ENCODE peak calls at places on chromosomes 5 and 9, in eight cellular contexts. O, P, V, H, Q, S, F and C are unnamed samples.

GRCh38 chr5:36181709-36182262 is 29.9 kb downstream of the SKP2 start:
- DNase-seq in H (no peak), Q (no peak), V (no peak), P (no peak), F (no peak), S (no peak), O (no peak), C (no peak)

GRCh38 chr5:52840286-52841050 is 52.8 kb downstream of the ITGA1 start:
- DNase-seq in O (no peak), H (no peak), V (no peak), Q (no peak), P (no peak), S (no peak), F (peak), C (no peak)

GRCh38 chr5:165242701-165243100 is 1737.3 kb downstream of the MAT2B start:
- DNase-seq in H (no peak), F (no peak), P (no peak), V (peak), Q (no peak), S (no peak), O (no peak), C (no peak)

GRCh38 chr5:124583469-124584350 is 162.7 kb downstream of the ZNF608 start:
- DNase-seq in H (peak), P (no peak), V (peak), S (peak), Q (peak), O (no peak), F (no peak), C (peak)

GRCh38 chr5:176578391-176578808 is 29.3 kb downstream of the CDHR2 start:
- DNase-seq in Q (peak), H (peak), F (no peak), P (peak), V (peak), O (no peak), S (peak), C (peak)

GRCh38 chr9:35935755-35936509 is 22.0 kb downstream of the OR2S2 start:
- DNase-seq in V (peak), O (no peak), F (no peak), S (peak), H (peak), Q (no peak), P (no peak), C (no peak)

GRCh38 chr5:173941102-173941501 is 47.9 kb upstream of the C5orf47 start:
- DNase-seq in Q (no peak), P (no peak), H (no peak), S (no peak), F (no peak), V (no peak), O (no peak), C (no peak)

GRCh38 chr5:143341807-143342570 is 61.5 kb downstream of the NR3C1 start:
- DNase-seq in H (peak), P (no peak), S (peak), V (peak), F (no peak), O (no peak), Q (peak), C (peak)

GRCh38 chr9:113580041-113580953 is 116.8 kb downstream of the RGS3 start:
- DNase-seq in P (peak), H (no peak), V (peak), S (peak), F (peak), O (peak), Q (peak), C (no peak)

GRCh38 chr5:100762163-100762562 is 140.9 kb downstream of the ST8SIA4 start:
- DNase-seq in Q (peak), H (no peak), V (peak), F (no peak), P (no peak), O (no peak), S (no peak), C (no peak)

GRCh38 chr9:137303893-137304382 is 1.9 kb upstream of the NRARP start:
- DNase-seq in F (no peak), H (no peak), S (no peak), P (no peak), Q (no peak), O (no peak), V (no peak), C (no peak)

GRCh38 chr5:44536650-44537260 is 147.5 kb upstream of the FGF10 start:
- DNase-seq in O (no peak), P (no peak), F (peak), H (peak), Q (peak), V (peak), S (peak), C (peak)

GRCh38 chr5:98458004-98458403 is 315.5 kb upstream of the RGMB start:
- DNase-seq in Q (peak), H (no peak), V (peak), O (no peak), S (peak), P (no peak), F (no peak), C (peak)

GRCh38 chr9:124928116-124928515 is 12.8 kb downstream of the GOLGA1 start:
- DNase-seq in P (no peak), H (no peak), F (no peak), O (no peak), S (no peak), V (no peak), Q (no peak), C (no peak)